ENCODE peak calls at places on chromosomes 13 and 19, in six cellular contexts. D is transverse colon, U is PC-9, K is uterus, F is thoracic aorta, G is upper lobe of left lung. A is an unnamed sample.
A peak's percentile ranks its signal among the peaks of the same experiment; 100 is the strongest.

GRCh38 chr19:13010038-13010991 is 15.0 kb downstream of the NFIX start:
- DNase-seq in F (no peak), U (no peak), G (peak; percentile 90), K (peak; percentile 72), D (no peak), A (peak; percentile 68)

GRCh38 chr13:65264066-65264465 is 1966.1 kb downstream of the PCDH9 start:
- DNase-seq in K (no peak), F (no peak), G (no peak), U (no peak), D (no peak), A (no peak)

GRCh38 chr13:47933688-47934011 is 67.4 kb downstream of the SUCLA2 start:
- DNase-seq in F (no peak), U (no peak), D (no peak), K (no peak), G (no peak), A (no peak)

GRCh38 chr19:27753622-27754021 is 1459.3 kb downstream of the UQCRFS1 start:
- DNase-seq in K (no peak), D (no peak), U (no peak), F (no peak), G (no peak), A (no peak)

GRCh38 chr13:96238861-96239260 is 149.0 kb downstream of the HS6ST3 start:
- DNase-seq in F (no peak), U (peak; percentile 73), G (no peak), D (no peak), K (no peak), A (no peak)

GRCh38 chr13:90882551-90882950 is 464.9 kb upstream of the MIR17HG start:
- DNase-seq in U (no peak), D (no peak), F (no peak), G (no peak), K (no peak), A (no peak)

GRCh38 chr13:44879452-44880058 is 109.7 kb downstream of the NUFIP1 start:
- DNase-seq in F (no peak), G (no peak), U (no peak), K (no peak), D (peak; percentile 31), A (no peak)

GRCh38 chr13:84137292-84137691 is 255.0 kb upstream of the SLITRK1 start:
- DNase-seq in D (peak; percentile 25), U (no peak), G (no peak), F (no peak), K (no peak), A (no peak)

GRCh38 chr13:52450012-52450792 is at the start of gene VPS36:
- DNase-seq in U (peak; percentile 76), K (peak; percentile 97), F (peak; percentile 78), G (peak; percentile 99), D (peak; percentile 98), A (peak; percentile 97)

GRCh38 chr13:93183302-93183701 is 43.3 kb upstream of the GPC6 start:
- DNase-seq in D (no peak), F (no peak), K (no peak), U (no peak), G (no peak), A (no peak)

GRCh38 chr13:74246398-74246975 is 112.3 kb upstream of the KLF12 start:
- DNase-seq in K (peak; percentile 16), U (no peak), G (no peak), F (no peak), D (no peak), A (peak; percentile 18)

GRCh38 chr13:93344048-93344447 is 117.4 kb downstream of the GPC6 start:
- DNase-seq in G (no peak), U (no peak), D (no peak), K (no peak), F (no peak), A (no peak)

GRCh38 chr19:38831142-38831605 is 420 bp downstream of the ECH1 start:
- DNase-seq in G (peak; percentile 92), K (peak; percentile 63), U (peak; percentile 100), F (peak; percentile 34), D (peak; percentile 84), A (peak; percentile 76)

GRCh38 chr13:98576963-98577822 is at the start of gene STK24:
- DNase-seq in K (peak; percentile 76), U (peak; percentile 45), F (no peak), D (peak; percentile 78), G (peak; percentile 95), A (peak; percentile 80)

GRCh38 chr19:7706188-7706530 is 4.2 kb upstream of the FCER2 start:
- DNase-seq in D (no peak), F (no peak), U (no peak), G (no peak), K (no peak), A (no peak)

GRCh38 chr13:111245781-111246384 is 74.6 kb upstream of the TEX29 start:
- DNase-seq in U (no peak), G (no peak), D (no peak), K (no peak), F (no peak), A (no peak)

GRCh38 chr13:70792121-70792520 is 683.9 kb upstream of the KLHL1 start:
- DNase-seq in D (no peak), F (no peak), U (no peak), K (no peak), G (no peak), A (no peak)

GRCh38 chr19:23415561-23416191 is 20.4 kb upstream of the ZNF91 start:
- DNase-seq in D (peak; percentile 86), F (no peak), K (no peak), U (no peak), G (peak; percentile 81), A (peak; percentile 46)

GRCh38 chr13:47148543-47148942 is 251.7 kb upstream of the HTR2A start:
- DNase-seq in G (no peak), F (no peak), K (no peak), D (no peak), U (no peak), A (no peak)

GRCh38 chr13:93388701-93389100 is 162.1 kb downstream of the GPC6 start:
- DNase-seq in F (no peak), U (no peak), G (no peak), K (no peak), D (no peak), A (no peak)

GRCh38 chr13:52348081-52348480 is 57.9 kb downstream of the THSD1 start:
- DNase-seq in F (no peak), U (no peak), D (no peak), G (no peak), K (no peak), A (no peak)

GRCh38 chr13:98315466-98315865 is 138.4 kb upstream of the RNF113B start:
- DNase-seq in F (no peak), K (no peak), D (no peak), G (no peak), U (no peak), A (no peak)

GRCh38 chr19:1366899-1367870 is 16.5 kb upstream of the NDUFS7 start:
- DNase-seq in G (no peak), D (no peak), F (no peak), U (no peak), K (no peak), A (no peak)

GRCh38 chr13:30157616-30157993 is 149.7 kb downstream of the KATNAL1 start:
- DNase-seq in G (no peak), K (no peak), D (no peak), F (no peak), U (no peak), A (no peak)

GRCh38 chr13:96112936-96113335 is 23.0 kb downstream of the HS6ST3 start:
- DNase-seq in G (no peak), U (no peak), D (no peak), K (no peak), F (no peak), A (no peak)

GRCh38 chr19:56838680-56838929 is 1.9 kb downstream of the PEG3 start:
- DNase-seq in K (no peak), F (no peak), G (no peak), U (no peak), D (no peak), A (no peak)

GRCh38 chr13:51499841-51500240 is 47.0 kb upstream of the INTS6 start:
- DNase-seq in U (no peak), K (no peak), F (no peak), G (no peak), D (no peak), A (no peak)

GRCh38 chr13:27018882-27019281 is 152.7 kb downstream of the USP12 start:
- DNase-seq in D (peak; percentile 8), F (no peak), G (no peak), K (no peak), U (no peak), A (no peak)

GRCh38 chr19:18401580-18402112 is 4.2 kb upstream of the LRRC25 start:
- DNase-seq in U (peak; percentile 77), F (no peak), K (no peak), G (no peak), D (peak; percentile 85), A (peak; percentile 63)
- TF ChIP-seq CTCF in U (peak; percentile 55), F (no peak), K (no peak), G (no peak), D (peak; percentile 19), A (peak; percentile 39)

GRCh38 chr19:58243351-58243750 is 14.6 kb downstream of the ZNF544 start:
- DNase-seq in F (no peak), K (no peak), D (no peak), U (no peak), G (no peak), A (no peak)
- H3K9me3 ChIP-seq in F (peaks cover 96% of the 10 kb centered on the region), K (peaks cover 97% of the 10 kb centered on the region), D (peaks cover 77% of the 10 kb centered on the region), U (peaks cover 3% of the 10 kb centered on the region), G (peaks cover 98% of the 10 kb centered on the region), A (peaks cover 100% of the 10 kb centered on the region)

GRCh38 chr19:18453269-18454024 is 15.5 kb upstream of the ISYNA1 start:
- DNase-seq in D (no peak), G (no peak), K (no peak), F (no peak), U (peak; percentile 54), A (no peak)
- H3K4me1 ChIP-seq in D (no peaks in the 10 kb centered on the region), G (peaks cover 10% of the 10 kb centered on the region), K (no peaks in the 10 kb centered on the region), F (peaks cover 4% of the 10 kb centered on the region), U (no peaks in the 10 kb centered on the region), A (peaks cover 39% of the 10 kb centered on the region)

GRCh38 chr13:23778879-23779278 is 110.3 kb downstream of the MIPEP start:
- DNase-seq in F (no peak), K (no peak), U (peak; percentile 59), G (no peak), D (no peak), A (no peak)

GRCh38 chr13:23776698-23777570 is 112.3 kb downstream of the MIPEP start:
- DNase-seq in D (no peak), U (no peak), K (no peak), F (no peak), G (no peak), A (no peak)

GRCh38 chr13:23772717-23773116 is 116.5 kb downstream of the MIPEP start:
- DNase-seq in F (no peak), D (no peak), U (no peak), G (no peak), K (no peak), A (no peak)

GRCh38 chr13:23777571-23777870 is 111.7 kb downstream of the MIPEP start:
- DNase-seq in K (no peak), F (no peak), G (no peak), D (no peak), U (no peak), A (no peak)

DNA sequence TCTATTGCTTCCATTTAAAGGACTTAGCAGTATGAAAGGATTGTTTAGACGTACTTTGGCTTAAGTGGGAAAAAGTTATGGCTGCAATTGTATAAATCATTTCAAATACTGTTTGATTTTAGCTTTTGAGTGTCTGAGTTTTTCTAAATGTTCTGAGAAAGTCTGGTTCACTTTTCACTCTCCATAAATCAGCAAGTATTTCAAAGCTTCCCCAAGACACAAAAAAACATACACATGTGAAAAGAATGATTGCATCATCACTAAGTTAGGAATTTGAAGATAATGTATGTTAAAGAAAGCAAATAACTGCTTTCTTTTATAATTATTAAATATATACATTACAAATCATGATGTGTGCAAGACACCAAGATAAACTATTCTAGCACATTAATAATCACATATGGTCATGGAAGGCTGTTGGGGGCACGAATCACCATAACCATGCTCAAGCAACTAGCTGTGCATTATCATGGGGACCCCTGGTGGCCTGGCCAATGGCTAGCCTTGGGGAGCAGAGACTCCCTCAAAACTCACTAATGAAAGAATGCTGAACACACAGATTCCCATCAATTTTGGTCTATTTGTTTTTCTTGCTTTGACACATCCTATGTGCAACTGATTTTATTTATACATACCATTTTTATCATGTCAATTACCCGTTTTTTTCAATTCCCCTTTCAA is 111.1 kb downstream of the MIPEP start:
- DNase-seq in U (no peak), F (no peak), K (no peak), D (no peak), G (no peak), A (no peak)
- TF ChIP-seq CTCF in U (no peak), F (no peak), K (no peak), D (no peak), G (no peak), A (peak; percentile 41)